ENCODE peak calls at places on chromosome 21, in five cellular contexts. One of them, this sample, is unnamed.

GRCh38 chr21:21481238-21481637 is 483.0 kb downstream of the NCAM2 start:
- DNase-seq in A549: no peak
- DNase-seq in NB4: no peak
- DNase-seq in HCT116: no peak
- DNase-seq in SK-N-SH: no peak
- DNase-seq in this sample: no peak

GRCh38 chr21:36909423-36909822 is 57.0 kb downstream of the HLCS start:
- DNase-seq in A549: peak
- DNase-seq in NB4: no peak
- DNase-seq in HCT116: no peak
- DNase-seq in SK-N-SH: no peak
- DNase-seq in this sample: no peak

GRCh38 chr21:40130476-40130875 is 263.2 kb downstream of the PCP4 start:
- DNase-seq in A549: no peak
- DNase-seq in NB4: no peak
- DNase-seq in HCT116: no peak
- DNase-seq in SK-N-SH: no peak
- DNase-seq in this sample: no peak

GRCh38 chr21:27648560-27648959 is 681.7 kb upstream of the ADAMTS5 start:
- DNase-seq in A549: no peak
- DNase-seq in NB4: no peak
- DNase-seq in HCT116: no peak
- DNase-seq in SK-N-SH: no peak
- DNase-seq in this sample: no peak

GRCh38 chr21:41064325-41064724 is 103.6 kb upstream of the BACE2 start:
- DNase-seq in A549: no peak
- DNase-seq in NB4: no peak
- DNase-seq in HCT116: no peak
- DNase-seq in SK-N-SH: peak
- DNase-seq in this sample: no peak

GRCh38 chr21:27339902-27340301 is 373.0 kb upstream of the ADAMTS5 start:
- DNase-seq in A549: no peak
- DNase-seq in NB4: no peak
- DNase-seq in HCT116: no peak
- DNase-seq in SK-N-SH: peak
- DNase-seq in this sample: no peak

GRCh38 chr21:16195476-16195875 is 465.7 kb downstream of the USP25 start:
- DNase-seq in A549: no peak
- DNase-seq in NB4: no peak
- DNase-seq in HCT116: no peak
- DNase-seq in SK-N-SH: no peak
- DNase-seq in this sample: no peak

GRCh38 chr21:17901458-17902092 is 82.4 kb upstream of the C21orf91 start:
- DNase-seq in A549: no peak
- DNase-seq in NB4: peak
- DNase-seq in HCT116: no peak
- DNase-seq in SK-N-SH: no peak
- DNase-seq in this sample: no peak

GRCh38 chr21:37765501-37765900 is 150.8 kb downstream of the KCNJ6 start:
- DNase-seq in A549: no peak
- DNase-seq in NB4: no peak
- DNase-seq in HCT116: no peak
- DNase-seq in SK-N-SH: no peak
- DNase-seq in this sample: no peak

GRCh38 chr21:41283211-41283818 is 33.3 kb upstream of the FAM3B start:
- DNase-seq in A549: peak
- DNase-seq in NB4: peak
- DNase-seq in HCT116: peak
- DNase-seq in SK-N-SH: peak
- DNase-seq in this sample: peak

GRCh38 chr21:33540711-33541104 is 1.2 kb downstream of the GART start:
- DNase-seq in A549: no peak
- DNase-seq in NB4: no peak
- DNase-seq in HCT116: no peak
- DNase-seq in SK-N-SH: no peak
- DNase-seq in this sample: no peak

GRCh38 chr21:28554660-28555475 is 437.8 kb downstream of the LTN1 start:
- DNase-seq in A549: no peak
- DNase-seq in NB4: no peak
- DNase-seq in HCT116: no peak
- DNase-seq in SK-N-SH: no peak
- DNase-seq in this sample: no peak

DNA sequence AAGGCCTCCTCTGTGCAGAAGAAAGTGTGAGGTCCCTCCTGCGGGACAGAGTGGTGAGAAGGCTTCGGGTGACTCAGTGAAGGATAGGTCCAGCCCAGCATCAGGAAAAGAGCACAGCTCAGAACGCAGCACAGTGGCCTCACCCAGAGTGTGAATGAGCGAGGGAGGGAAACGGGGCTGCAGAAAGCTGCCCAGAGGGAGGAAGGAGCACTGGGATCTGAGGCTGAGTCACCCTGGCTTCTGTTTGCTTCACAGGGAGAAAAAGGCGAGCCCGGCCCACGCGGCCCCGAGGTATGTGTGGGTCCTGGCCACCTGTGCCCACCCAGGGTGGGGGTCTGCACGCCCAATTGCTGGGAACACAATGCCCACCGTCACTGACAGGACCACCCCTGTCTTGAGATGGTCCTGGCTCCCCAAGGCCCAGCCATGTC is 24.3 kb downstream of the COL6A2 start:
- DNase-seq in A549: peak
- DNase-seq in NB4: peak
- DNase-seq in HCT116: no peak
- DNase-seq in SK-N-SH: no peak
- DNase-seq in this sample: no peak
- TF ChIP-seq MAX in A549: no peak
- TF ChIP-seq MAX in NB4: no peak
- TF ChIP-seq MAX in HCT116: no peak
- TF ChIP-seq MAX in SK-N-SH: no peak
- TF ChIP-seq MAX in this sample: no peak

DNA sequence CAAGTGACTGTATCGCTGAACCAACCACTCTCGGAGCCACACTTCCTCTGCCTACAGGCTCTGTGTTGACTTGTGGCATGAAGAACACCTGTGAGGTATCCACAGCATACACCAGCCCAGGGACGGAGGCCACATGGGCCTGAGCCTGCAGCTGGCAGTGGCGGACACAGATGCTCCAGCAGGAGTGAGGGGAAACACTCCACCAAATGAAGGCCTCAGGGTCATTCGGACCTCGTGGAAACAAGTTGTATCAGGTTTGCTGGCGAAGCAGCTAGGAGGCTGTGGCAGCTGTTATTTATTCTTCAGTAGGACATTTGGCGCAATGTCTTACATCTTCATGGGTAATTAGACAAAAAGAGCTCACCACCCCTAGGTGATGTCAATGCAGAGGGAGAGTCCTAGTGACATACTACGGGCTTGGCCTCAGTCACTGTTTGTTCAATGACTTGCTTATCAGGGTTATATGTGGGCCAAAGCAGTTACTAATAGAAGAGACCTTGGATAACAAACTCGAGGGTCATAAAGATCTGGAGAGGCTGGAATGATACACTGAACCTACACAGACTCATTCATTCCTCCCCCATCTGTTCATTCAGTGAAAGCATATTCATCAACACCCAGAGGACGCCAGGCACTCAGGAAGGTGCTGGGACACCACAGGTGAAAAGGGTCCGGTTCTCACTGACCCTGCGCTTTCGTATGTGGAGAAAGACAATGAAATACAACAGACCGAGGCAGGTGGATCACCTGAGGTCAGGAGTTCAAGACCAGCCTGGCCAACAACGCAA is 11.6 kb upstream of the ETS2 start:
- DNase-seq in A549: no peak
- DNase-seq in NB4: no peak
- DNase-seq in HCT116: no peak
- DNase-seq in SK-N-SH: no peak
- DNase-seq in this sample: peak
- TF ChIP-seq MAX in A549: no peak
- TF ChIP-seq MAX in NB4: no peak
- TF ChIP-seq MAX in HCT116: no peak
- TF ChIP-seq MAX in SK-N-SH: no peak
- TF ChIP-seq MAX in this sample: no peak

DNA sequence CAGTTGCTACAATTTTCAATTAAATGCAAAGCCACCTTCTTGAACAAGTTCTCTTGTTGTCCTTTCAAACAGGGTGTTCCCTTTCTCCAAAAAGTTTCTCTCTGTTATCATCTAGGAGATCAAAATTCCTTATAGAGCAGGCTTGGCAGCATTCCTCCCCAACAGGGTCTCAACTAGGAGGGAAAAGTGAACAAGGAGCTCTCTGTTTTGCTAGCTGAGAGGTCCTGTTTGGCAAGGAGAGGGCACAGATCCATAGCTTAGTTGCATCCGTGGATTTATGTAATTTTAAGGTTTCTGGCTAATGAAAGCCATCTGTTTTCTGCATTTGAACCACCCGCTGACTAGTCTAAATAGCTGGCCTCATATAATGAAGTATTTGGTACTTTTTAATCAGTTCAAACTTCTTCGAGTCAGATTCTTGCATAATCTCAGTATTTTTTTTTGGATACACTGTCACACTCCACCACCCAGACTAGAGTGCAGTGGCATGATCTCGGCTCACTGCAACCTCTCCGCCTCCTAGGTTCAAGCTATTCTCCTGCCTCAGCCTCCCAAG is 54.0 kb downstream of the APP start:
- DNase-seq in A549: no peak
- DNase-seq in NB4: no peak
- DNase-seq in HCT116: no peak
- DNase-seq in SK-N-SH: peak
- DNase-seq in this sample: peak
- TF ChIP-seq MAX in A549: no peak
- TF ChIP-seq MAX in NB4: no peak
- TF ChIP-seq MAX in HCT116: no peak
- TF ChIP-seq MAX in SK-N-SH: no peak
- TF ChIP-seq MAX in this sample: no peak

GRCh38 chr21:44869860-44870747 is 3.4 kb downstream of the PTTG1IP start:
- DNase-seq in A549: peak
- DNase-seq in NB4: no peak
- DNase-seq in HCT116: peak
- DNase-seq in SK-N-SH: no peak
- DNase-seq in this sample: peak
- TF ChIP-seq MAX in A549: no peak
- TF ChIP-seq MAX in NB4: no peak
- TF ChIP-seq MAX in HCT116: no peak
- TF ChIP-seq MAX in SK-N-SH: peak
- TF ChIP-seq MAX in this sample: no peak

DNA sequence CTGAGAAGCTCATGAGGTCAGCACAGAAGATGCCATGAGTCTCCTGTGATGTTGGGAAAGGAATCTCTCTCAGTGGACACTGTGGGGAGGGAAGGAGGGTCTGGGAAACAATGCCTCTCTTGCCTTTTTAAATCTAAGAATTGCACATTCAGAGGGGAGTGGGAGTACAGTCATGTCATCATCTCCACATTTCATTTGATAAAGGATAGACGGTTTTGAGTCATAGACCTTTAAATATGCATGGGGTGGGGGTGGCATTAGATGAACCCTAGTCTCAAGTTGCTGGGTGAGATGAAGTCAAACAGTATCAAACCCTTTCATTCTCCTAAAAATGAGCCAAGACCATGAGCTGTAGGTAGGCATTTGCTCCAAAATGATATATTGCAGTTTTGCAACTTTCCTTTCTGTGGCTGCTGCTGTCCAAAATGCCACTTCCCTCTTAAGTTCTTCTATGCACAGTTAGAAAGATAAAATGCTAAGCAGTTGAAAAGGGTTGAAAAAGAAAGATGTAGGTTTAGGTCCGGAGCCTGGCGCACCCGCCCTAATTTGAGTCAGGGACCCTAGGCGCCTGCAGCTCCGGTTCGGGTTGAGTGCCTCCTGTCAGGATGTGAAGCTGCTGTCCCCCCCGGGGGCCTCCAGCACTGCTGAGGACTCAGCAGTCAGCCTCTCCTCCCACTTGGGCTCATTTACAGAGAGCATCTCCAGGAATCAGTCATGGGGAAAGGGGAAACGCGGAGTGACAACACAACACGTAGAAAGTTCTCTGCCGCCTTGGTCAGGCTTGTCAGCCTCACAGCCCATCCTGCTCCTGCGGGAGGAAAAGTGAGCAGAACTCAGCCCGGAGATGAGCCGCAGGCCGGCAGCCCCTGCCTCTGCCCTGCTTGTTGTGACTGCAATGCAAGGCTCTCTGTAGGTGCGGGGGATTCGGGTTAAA is 479.3 kb upstream of the RUNX1 start:
- DNase-seq in A549: no peak
- DNase-seq in NB4: peak
- DNase-seq in HCT116: no peak
- DNase-seq in SK-N-SH: no peak
- DNase-seq in this sample: no peak
- TF ChIP-seq MAX in A549: no peak
- TF ChIP-seq MAX in NB4: no peak
- TF ChIP-seq MAX in HCT116: no peak
- TF ChIP-seq MAX in SK-N-SH: peak
- TF ChIP-seq MAX in this sample: no peak

GRCh38 chr21:19529031-19529430 is 1125.4 kb upstream of the TMPRSS15 start:
- DNase-seq in A549: no peak
- DNase-seq in NB4: no peak
- DNase-seq in HCT116: no peak
- DNase-seq in SK-N-SH: no peak
- DNase-seq in this sample: no peak
- TF ChIP-seq MAX in A549: no peak
- TF ChIP-seq MAX in NB4: no peak
- TF ChIP-seq MAX in HCT116: no peak
- TF ChIP-seq MAX in SK-N-SH: no peak
- TF ChIP-seq MAX in this sample: no peak